ENCODE peak calls at places on chromosomes 16 and 17, in six cellular contexts. C, E, O, S, P and A are unnamed samples. For H3K27me3, the result is how much of the 10 kb centered on the place peaks cover.

GRCh38 chr16:10554569-10554968 is 25.8 kb downstream of the EMP2 start:
- DNase-seq in C (no peak), E (no peak), O (no peak), S (no peak), P (no peak), A (no peak)

GRCh38 chr16:4511441-4512082 is 27.0 kb downstream of the CDIP1 start:
- DNase-seq in C (peak), E (peak), O (peak), S (no peak), P (no peak), A (no peak)

GRCh38 chr17:41518789-41519449 is at the start of gene KRT15:
- DNase-seq in C (no peak), E (no peak), O (no peak), S (no peak), P (no peak), A (no peak)

GRCh38 chr17:7027335-7027734 is 4.5 kb downstream of the BCL6B start:
- DNase-seq in C (no peak), E (no peak), O (no peak), S (no peak), P (no peak), A (no peak)

GRCh38 chr17:2400877-2401425 is at the start of gene MNT:
- DNase-seq in C (peak), E (peak), O (peak), S (peak), P (peak), A (no peak)

GRCh38 chr17:14133104-14133503 is 63.8 kb downstream of the COX10 start:
- DNase-seq in C (no peak), E (no peak), O (no peak), S (no peak), P (no peak), A (no peak)

GRCh38 chr17:80947200-80947940 is 44.3 kb upstream of the CHMP6 start:
- DNase-seq in C (no peak), E (no peak), O (no peak), S (no peak), P (no peak), A (no peak)

GRCh38 chr17:40443196-40443987 is at the start of gene IGFBP4:
- DNase-seq in C (peak), E (peak), O (peak), S (no peak), P (peak), A (no peak)

GRCh38 chr17:30300803-30301202 is 9.1 kb upstream of the BLMH start:
- DNase-seq in C (no peak), E (no peak), O (no peak), S (no peak), P (no peak), A (no peak)

GRCh38 chr17:72926171-72926570 is 166.3 kb downstream of the SLC39A11 start:
- DNase-seq in C (no peak), E (no peak), O (no peak), S (no peak), P (peak), A (no peak)

GRCh38 chr17:64506201-64506575 is at the start of gene DDX5:
- DNase-seq in C (peak), E (peak), O (peak), S (peak), P (no peak), A (no peak)

DNA sequence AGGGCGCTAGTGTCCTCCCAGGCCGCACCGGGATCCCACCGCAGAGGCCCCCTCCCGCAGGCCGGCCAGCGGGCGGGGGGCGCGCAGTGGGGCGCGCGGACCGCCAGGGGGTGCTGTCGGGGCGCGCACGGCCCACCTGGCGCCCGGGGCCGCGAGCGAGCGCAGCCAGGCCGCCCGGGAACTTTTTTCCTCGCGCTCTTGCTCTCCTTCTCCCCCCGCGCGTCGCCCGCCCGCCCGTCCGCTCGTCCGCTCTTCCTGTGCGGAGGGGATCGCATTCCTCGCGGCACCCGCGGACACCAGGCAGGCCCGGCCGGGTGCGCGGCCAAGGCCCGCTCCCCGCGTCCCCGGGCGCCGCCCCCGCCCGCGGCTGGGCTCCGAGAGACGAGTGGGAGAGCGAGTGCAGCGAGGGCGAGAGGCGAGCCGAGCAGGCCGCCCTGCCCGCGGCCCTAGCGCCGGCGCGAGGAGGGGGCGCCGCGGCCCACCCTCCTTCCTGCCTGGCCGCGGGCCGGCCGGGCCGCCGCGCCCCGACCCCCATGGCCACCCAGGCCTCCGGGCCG is at the start of gene RAI1:
- DNase-seq in C (peak), E (peak), O (peak), S (no peak), P (peak), A (no peak)
- TF ChIP-seq CTCF in C (peak), E (peak), O (peak), S (no peak), P (peak), A (peak)

GRCh38 chr16:2983706-2984136 is 3.5 kb upstream of the PKMYT1 start:
- DNase-seq in C (peak), E (peak), O (peak), S (peak), P (peak), A (peak)
- H3K4me3 ChIP-seq in C (no peak), E (peak), O (no peak), S (no peak), P (no peak), A (peak)

DNA sequence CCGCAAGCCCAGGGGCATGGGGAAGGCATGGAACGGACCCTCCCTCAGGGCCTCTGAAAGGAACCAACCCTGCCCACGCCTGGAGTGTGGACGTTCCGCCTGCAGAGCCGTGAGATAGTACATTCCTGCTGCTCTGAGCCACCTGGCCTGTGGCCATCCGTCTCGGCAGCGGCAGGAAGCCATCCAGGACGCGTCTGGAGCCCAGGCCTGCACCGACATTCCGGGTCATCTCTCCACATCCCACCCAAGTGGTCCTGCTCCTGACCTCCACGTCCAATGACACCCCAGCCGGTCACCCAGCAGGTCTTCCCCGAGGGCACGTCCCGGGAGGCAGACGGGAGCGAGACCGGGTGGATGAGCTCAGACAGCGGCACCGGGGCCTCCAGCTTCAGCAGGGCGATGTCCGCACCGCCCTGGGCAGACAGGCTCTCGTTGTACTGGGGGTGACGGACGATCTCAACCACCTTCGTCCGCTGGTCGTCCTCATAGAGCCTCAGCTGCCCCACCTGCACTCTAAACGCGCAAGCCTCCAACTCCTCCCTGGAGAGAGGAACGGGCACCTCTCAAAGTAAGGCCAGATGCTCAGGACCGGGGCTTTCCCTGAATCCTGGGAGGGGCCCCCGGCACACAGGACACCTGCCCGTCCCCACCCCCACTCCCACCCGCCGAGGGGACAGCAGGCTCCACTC is 21.3 kb upstream of the UBE2I start:
- DNase-seq in C (no peak), E (no peak), O (no peak), S (no peak), P (no peak), A (no peak)
- H3K27me3 ChIP-seq in C (under half), E (half or more), O (under half), S (under half), P (under half), A (under half)

GRCh38 chr16:53821957-53822625 is 118.1 kb downstream of the FTO start:
- DNase-seq in C (no peak), E (no peak), O (no peak), S (no peak), P (peak), A (peak)
- TF ChIP-seq CTCF in C (no peak), E (no peak), O (no peak), S (no peak), P (peak), A (peak)

GRCh38 chr17:48605409-48605864 is 651 bp upstream of the HOXB6 start:
- DNase-seq in C (no peak), E (no peak), O (no peak), S (no peak), P (no peak), A (no peak)

GRCh38 chr17:48601528-48602430 is 3.0 kb downstream of the HOXB6 start:
- DNase-seq in C (no peak), E (peak), O (no peak), S (no peak), P (no peak), A (no peak)

GRCh38 chr17:48605991-48606891 is 1.5 kb upstream of the HOXB6 start:
- DNase-seq in C (no peak), E (no peak), O (no peak), S (no peak), P (no peak), A (no peak)

GRCh38 chr17:48604770-48605329 is at the start of gene HOXB6:
- DNase-seq in C (peak), E (peak), O (no peak), S (no peak), P (no peak), A (no peak)

GRCh38 chr17:48603959-48604769 is 622 bp downstream of the HOXB6 start:
- DNase-seq in C (peak), E (peak), O (no peak), S (no peak), P (no peak), A (no peak)
- H3K4me3 ChIP-seq in C (peak), E (peak), O (no peak), S (peak), P (no peak), A (no peak)

DNA sequence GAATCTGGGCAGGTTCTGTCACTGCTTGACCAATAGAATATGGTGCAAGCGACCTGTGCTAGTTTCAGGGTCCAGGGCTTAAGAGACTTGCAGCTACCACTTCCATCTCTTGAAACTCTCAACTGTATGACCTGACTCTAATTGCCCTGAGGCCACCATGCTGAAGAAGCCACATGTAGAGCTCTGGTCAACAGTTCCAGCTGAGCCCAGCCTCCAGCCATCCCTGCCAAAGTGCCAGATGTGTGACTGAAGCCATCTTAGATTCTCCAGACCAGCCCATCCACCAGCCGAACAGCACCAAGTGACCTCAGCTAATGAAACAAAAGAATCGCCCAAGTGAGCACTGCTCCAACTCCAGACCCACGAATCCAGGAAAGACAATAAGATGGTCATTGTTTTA is 3.4 kb upstream of the MT2A start:
- DNase-seq in C (no peak), E (no peak), O (no peak), S (no peak), P (no peak), A (no peak)
- H3K27me3 ChIP-seq in C (under half), E (under half), O (under half), S (under half), P (under half), A (under half)

GRCh38 chr17:16352838-16353701 is at the start of gene CENPV:
- DNase-seq in C (peak), E (peak), O (no peak), S (no peak), P (peak), A (no peak)
- TF ChIP-seq CTCF in C (peak), E (no peak), O (no peak), S (no peak), P (no peak), A (no peak)

GRCh38 chr16:17346441-17346773 is 124.4 kb downstream of the XYLT1 start:
- DNase-seq in C (no peak), E (no peak), O (no peak), S (no peak), P (no peak), A (no peak)

GRCh38 chr16:17347624-17348023 is 123.1 kb downstream of the XYLT1 start:
- DNase-seq in C (no peak), E (no peak), O (peak), S (no peak), P (no peak), A (no peak)

GRCh38 chr16:17348042-17348783 is 122.5 kb downstream of the XYLT1 start:
- DNase-seq in C (no peak), E (no peak), O (no peak), S (no peak), P (no peak), A (no peak)

GRCh38 chr16:17348826-17349225 is 121.9 kb downstream of the XYLT1 start:
- DNase-seq in C (no peak), E (no peak), O (no peak), S (no peak), P (no peak), A (no peak)

DNA sequence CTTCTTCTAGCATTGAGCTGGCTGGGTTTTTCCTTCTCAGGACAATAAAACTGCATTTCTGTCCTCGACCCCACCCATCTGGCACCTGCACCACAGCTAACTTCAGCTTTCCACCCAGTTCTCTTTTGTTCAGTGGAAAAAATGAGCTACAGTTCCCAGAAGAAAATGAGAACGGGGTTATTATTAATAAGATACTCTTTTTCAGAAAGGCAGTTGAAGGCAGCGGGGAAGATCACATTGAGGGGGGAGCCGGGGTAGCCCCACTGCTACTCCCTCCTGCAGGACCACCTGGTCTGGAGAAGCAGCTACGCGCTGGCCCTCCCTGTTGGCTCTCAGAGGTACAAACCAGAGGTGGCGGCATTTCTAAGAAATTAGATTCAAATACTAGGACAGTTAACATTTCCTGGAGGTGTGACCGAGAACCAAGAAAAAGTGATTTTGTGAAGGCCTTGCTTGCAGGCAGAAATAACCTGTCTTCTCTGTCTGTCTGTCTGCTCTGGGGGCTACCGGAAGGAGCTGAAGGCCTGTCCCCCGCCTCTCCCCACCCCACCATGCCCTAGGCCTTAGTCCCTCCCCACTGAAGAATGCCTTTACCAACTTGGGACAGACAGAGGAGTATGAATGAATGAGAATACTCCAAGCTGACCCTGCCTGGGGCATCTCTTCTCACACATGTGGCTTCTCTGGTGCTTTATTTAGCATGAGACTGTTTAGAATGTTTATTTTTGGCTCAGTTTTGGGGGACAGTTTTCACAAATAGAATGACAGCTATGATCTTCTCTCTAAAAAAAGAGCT is 123.8 kb downstream of the XYLT1 start:
- DNase-seq in C (no peak), E (peak), O (no peak), S (no peak), P (no peak), A (no peak)
- H3K4me3 ChIP-seq in C (no peak), E (peak), O (no peak), S (no peak), P (no peak), A (no peak)